ENCODE peak calls at places on chromosomes 3 and 15, in eight cellular contexts. J, M, C, N, A, H, O and W are unnamed samples.

GRCh38 chr3:53192608-53193007 is 31.6 kb downstream of the PRKCD start:
- DNase-seq in C (no peak), H (no peak), N (no peak), J (no peak), M (no peak), A (no peak), O (no peak), W (no peak)

GRCh38 chr3:4633078-4634004 is 140.2 kb downstream of the ITPR1 start:
- DNase-seq in H (no peak), O (peak), M (no peak), A (peak), N (no peak), J (no peak), C (no peak), W (peak)

GRCh38 chr3:24566927-24567326 is 72.3 kb upstream of the THRB start:
- DNase-seq in J (no peak), N (no peak), C (no peak), O (no peak), A (no peak), H (no peak), M (no peak), W (no peak)

GRCh38 chr3:78860567-78860966 is 907.2 kb downstream of the ROBO1 start:
- DNase-seq in A (no peak), M (no peak), H (no peak), C (no peak), J (no peak), O (no peak), N (no peak), W (no peak)

GRCh38 chr15:84781505-84781904 is 33.1 kb downstream of the ZNF592 start:
- DNase-seq in H (no peak), C (no peak), N (no peak), M (no peak), A (no peak), J (no peak), O (no peak), W (no peak)

GRCh38 chr3:105518806-105519418 is 152.2 kb downstream of the ALCAM start:
- DNase-seq in A (peak), O (no peak), J (peak), N (no peak), M (no peak), C (no peak), H (no peak), W (no peak)

GRCh38 chr3:156620260-156620659 is 54.1 kb upstream of the TIPARP start:
- DNase-seq in J (peak), O (no peak), H (no peak), M (no peak), C (no peak), N (no peak), A (no peak), W (no peak)

GRCh38 chr3:172352786-172353185 is 95.5 kb downstream of the GHSR start:
- DNase-seq in J (no peak), A (no peak), O (no peak), N (no peak), M (no peak), C (no peak), H (no peak), W (no peak)

GRCh38 chr3:184011230-184011876 is 6.3 kb downstream of the ABCC5 start:
- DNase-seq in J (no peak), A (no peak), C (no peak), M (no peak), N (no peak), H (no peak), O (no peak), W (no peak)

GRCh38 chr3:49277357-49277723 is 308 bp upstream of the C3orf62 start:
- DNase-seq in N (no peak), O (no peak), A (peak), C (no peak), J (no peak), H (no peak), M (no peak), W (no peak)

GRCh38 chr3:129231331-129232119 is 17.9 kb upstream of the COPG1 start:
- DNase-seq in A (peak), N (no peak), O (no peak), J (no peak), C (no peak), M (no peak), H (no peak), W (no peak)

GRCh38 chr15:59157398-59157797 is 49.2 kb upstream of the LDHAL6B start:
- DNase-seq in N (no peak), A (no peak), H (no peak), M (no peak), O (no peak), C (no peak), J (no peak), W (no peak)

GRCh38 chr3:65385805-65386204 is 652.9 kb downstream of the MAGI1 start:
- DNase-seq in O (no peak), H (no peak), A (no peak), M (no peak), J (no peak), C (no peak), N (no peak), W (no peak)

GRCh38 chr3:10249833-10250232 is 1.6 kb downstream of the TATDN2 start:
- DNase-seq in J (peak), C (no peak), A (peak), H (no peak), N (no peak), O (no peak), M (no peak), W (no peak)

GRCh38 chr15:40397688-40398412 is 7.7 kb upstream of the IVD start:
- DNase-seq in C (no peak), J (no peak), M (no peak), H (no peak), A (no peak), N (no peak), O (no peak), W (no peak)

GRCh38 chr3:16448691-16449090 is 64.8 kb downstream of the RFTN1 start:
- DNase-seq in M (peak), J (peak), A (peak), C (peak), N (no peak), O (peak), H (no peak), W (no peak)

GRCh38 chr3:130820976-130821375 is 72.9 kb upstream of the ATP2C1 start:
- DNase-seq in O (peak), A (peak), N (no peak), H (no peak), M (no peak), J (no peak), C (no peak), W (no peak)

GRCh38 chr3:101950510-101950909 is 101.2 kb downstream of the NFKBIZ start:
- DNase-seq in M (no peak), A (peak), C (no peak), N (no peak), O (peak), J (peak), H (no peak), W (no peak)

GRCh38 chr3:190338717-190339116 is 16.5 kb upstream of the CLDN1 start:
- DNase-seq in J (no peak), O (no peak), A (no peak), M (no peak), N (no peak), H (no peak), C (no peak), W (no peak)

GRCh38 chr15:32851619-32852416 is 134.0 kb downstream of the GREM1 start:
- DNase-seq in A (peak), N (no peak), J (no peak), H (no peak), M (no peak), C (no peak), O (peak), W (no peak)

GRCh38 chr3:157436583-157437300 is at the start of gene PTX3:
- DNase-seq in J (peak), H (peak), C (peak), N (no peak), A (peak), O (peak), M (peak), W (no peak)

GRCh38 chr15:39127925-39128617 is 452.8 kb upstream of the THBS1 start:
- DNase-seq in A (peak), O (no peak), M (peak), N (no peak), H (no peak), J (peak), C (no peak), W (no peak)

GRCh38 chr15:39124925-39125625 is 455.8 kb upstream of the THBS1 start:
- DNase-seq in C (no peak), N (no peak), H (no peak), O (no peak), J (no peak), A (peak), M (no peak), W (no peak)

GRCh38 chr15:39124155-39124924 is 456.5 kb upstream of the THBS1 start:
- DNase-seq in O (no peak), H (no peak), N (no peak), C (no peak), M (no peak), A (peak), J (no peak), W (no peak)

GRCh38 chr15:39127151-39127815 is 453.6 kb upstream of the THBS1 start:
- DNase-seq in A (peak), N (no peak), C (no peak), J (no peak), M (no peak), O (no peak), H (no peak), W (no peak)

GRCh38 chr15:39125904-39126303 is 455.0 kb upstream of the THBS1 start:
- DNase-seq in J (peak), N (no peak), O (no peak), M (peak), H (peak), C (no peak), A (peak), W (peak)
- TF ChIP-seq CTCF in J (peak), N (peak), O (peak), M (peak), H (peak), C (peak), A (peak), W (peak)

DNA sequence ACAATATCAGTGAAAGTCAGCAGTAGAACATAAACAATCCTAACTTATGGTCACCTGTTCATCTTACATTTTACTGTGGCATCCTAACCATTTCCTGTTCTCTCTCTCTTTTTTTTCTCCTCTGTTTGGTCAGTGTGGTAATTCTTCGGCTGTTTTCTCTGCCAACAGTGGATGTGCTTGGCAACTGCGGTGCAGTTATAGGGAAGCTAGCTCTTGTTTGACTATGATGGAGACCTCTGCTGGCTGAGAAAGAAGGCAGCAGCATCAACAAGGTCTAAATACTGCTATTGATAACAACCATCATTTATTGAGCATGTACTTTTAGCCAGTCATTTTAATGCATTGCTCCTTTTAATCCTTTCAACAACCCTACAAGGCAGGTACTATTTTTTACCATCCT is 723 bp upstream of the DRD3 start:
- DNase-seq in H (no peak), M (peak), O (no peak), C (no peak), J (peak), A (peak), N (no peak), W (no peak)
- TF ChIP-seq CTCF in H (peak), M (peak), O (peak), C (no peak), J (peak), A (peak), N (peak), W (peak)

DNA sequence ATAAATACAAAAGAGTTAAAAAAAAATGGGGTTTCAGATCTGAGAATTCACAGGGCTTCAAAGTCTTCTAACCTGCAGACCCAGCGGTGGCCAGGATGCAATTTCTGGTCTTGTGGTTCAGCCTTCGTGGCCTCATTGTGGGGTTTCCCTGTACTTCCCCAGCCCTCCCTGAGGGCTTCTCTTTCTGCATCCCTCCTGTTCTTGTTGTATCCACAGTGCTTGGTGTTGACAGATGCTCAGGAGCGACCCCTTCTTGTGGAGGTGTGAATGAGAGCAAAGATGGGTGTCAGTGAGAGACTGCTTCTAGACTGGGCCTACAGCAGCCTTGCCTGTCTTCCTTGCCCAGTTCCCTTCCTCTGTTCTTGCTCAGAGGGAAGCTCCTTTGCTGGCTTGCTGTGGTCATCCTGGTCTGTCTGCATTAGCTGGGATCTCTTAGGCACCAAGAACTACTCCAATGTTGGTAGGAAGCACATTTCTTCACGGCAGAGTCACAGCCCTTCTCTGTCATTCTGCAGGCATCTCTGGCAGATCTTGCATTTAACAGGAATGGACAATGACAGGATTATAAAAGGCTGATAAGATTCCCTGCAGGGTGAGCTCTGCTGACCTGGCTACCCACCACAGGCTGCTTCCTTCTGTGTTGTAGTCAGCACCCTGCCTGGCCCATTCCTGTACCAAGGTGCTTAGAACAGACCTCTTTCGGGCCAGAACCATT is 317.8 kb upstream of the C2CD4B start:
- DNase-seq in J (peak), N (no peak), M (peak), A (peak), O (no peak), H (peak), C (no peak), W (no peak)
- TF ChIP-seq CTCF in J (no peak), N (no peak), M (peak), A (no peak), O (peak), H (peak), C (no peak), W (peak)

DNA sequence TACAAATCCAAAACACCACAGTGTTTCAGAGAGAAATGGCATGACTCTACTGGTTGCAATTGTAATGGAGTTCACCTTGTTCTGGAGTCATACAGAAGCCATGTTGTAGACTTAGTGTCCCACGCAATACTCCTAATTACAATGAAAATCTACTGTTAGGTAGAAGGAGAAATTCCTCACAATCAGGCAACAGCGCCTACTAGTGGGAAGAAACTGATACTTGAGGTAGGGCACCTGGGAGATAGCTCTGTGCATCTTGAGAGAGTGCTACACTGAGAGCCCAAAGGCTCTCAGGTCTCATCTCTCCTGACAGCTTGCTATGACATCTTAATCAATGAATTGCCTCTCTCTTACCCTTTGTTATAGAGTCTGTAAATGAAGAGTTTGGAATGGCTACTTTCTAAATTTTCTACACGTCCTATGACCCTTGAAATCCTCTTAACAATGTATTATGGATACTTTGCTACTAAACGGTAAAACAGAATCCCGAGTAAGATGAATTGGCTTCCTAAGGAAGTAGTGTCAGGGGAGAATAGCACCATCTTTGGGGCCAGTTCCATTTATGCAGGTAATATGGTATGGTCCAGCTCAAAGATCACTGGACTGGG is 422.7 kb upstream of the TPRG1 start:
- DNase-seq in H (peak), N (no peak), M (peak), O (no peak), J (peak), C (no peak), A (no peak), W (no peak)
- TF ChIP-seq CTCF in H (peak), N (peak), M (peak), O (peak), J (peak), C (peak), A (peak), W (peak)